ENCODE peak calls at places on chromosome 5, in four cellular contexts. D is heart left ventricle, I is GM12878, X is right lobe of liver. Z is an unnamed sample.

GRCh38 chr5:83590966-83591365 is 119.4 kb downstream of the VCAN start:
- ATAC-seq in D (no peak), I (no peak), X (no peak), Z (no peak)

GRCh38 chr5:138760448-138761110 is 7.4 kb downstream of the CTNNA1 start:
- ATAC-seq in D (peak; percentile 22), I (no peak), X (no peak), Z (no peak)

GRCh38 chr5:31408814-31409213 is 123.1 kb downstream of the DROSHA start:
- ATAC-seq in D (peak; percentile 86), I (no peak), X (no peak), Z (no peak)

GRCh38 chr5:135162661-135163265 is 128.7 kb upstream of the PITX1 start:
- ATAC-seq in D (no peak), I (no peak), X (no peak), Z (no peak)

GRCh38 chr5:127492854-127493738 is 24.3 kb upstream of the PRRC1 start:
- ATAC-seq in D (no peak), I (peak; percentile 75), X (peak; percentile 79), Z (no peak)

GRCh38 chr5:92505925-92506324 is 1075.1 kb downstream of the NR2F1-AS1 start:
- ATAC-seq in D (no peak), I (peak; percentile 53), X (peak; percentile 64), Z (no peak)

GRCh38 chr5:117803533-117803932 is 1184.8 kb downstream of the DTWD2 start:
- ATAC-seq in D (no peak), I (no peak), X (no peak), Z (no peak)

GRCh38 chr5:128566170-128566569 is 28.1 kb upstream of the FBN2 start:
- ATAC-seq in D (no peak), I (no peak), X (no peak), Z (no peak)

DNA sequence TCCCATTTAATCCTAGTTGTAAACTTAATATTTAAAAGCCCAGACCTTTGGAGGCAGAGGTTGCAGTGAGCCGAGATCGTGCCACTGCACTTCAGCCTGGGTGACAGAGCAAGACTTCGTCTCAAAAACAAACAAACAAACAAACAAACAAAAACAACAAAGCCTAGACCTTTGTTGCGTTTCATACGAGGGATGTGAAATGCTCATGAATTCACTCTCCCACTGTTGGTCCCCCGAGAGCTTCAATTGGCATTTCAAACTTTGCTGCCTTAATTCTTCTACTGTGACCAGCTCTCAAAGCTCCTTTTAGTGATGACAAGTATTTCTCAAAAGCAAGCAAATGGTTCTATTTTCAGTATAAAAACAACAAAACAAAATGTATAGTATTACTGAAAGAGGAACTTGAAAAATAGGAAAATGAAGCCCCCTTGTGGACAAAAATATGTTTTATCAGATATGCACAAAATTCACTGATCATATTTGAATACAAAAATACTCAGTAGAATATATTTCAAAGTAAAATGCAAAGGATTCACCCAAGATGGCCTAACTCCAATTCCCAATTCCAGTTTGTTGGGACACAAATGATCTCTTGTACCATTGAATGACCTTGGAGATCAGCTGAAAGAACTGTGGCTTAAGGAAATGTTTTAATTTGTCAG is 140.4 kb downstream of the ESM1 start:
- ATAC-seq in D (peak; percentile 52), I (peak; percentile 50), X (peak; percentile 65), Z (no peak)
- H3K4me3 ChIP-seq in D (peak overlapping the region; percentile 37), I (no peak overlapping the region), X (peak overlapping the region; percentile 8), Z (peak overlapping the region; percentile 27)

GRCh38 chr5:172868924-172869565 is 35.0 kb downstream of the ERGIC1 start:
- ATAC-seq in D (peak; percentile 74), I (peak; percentile 20), X (peak; percentile 82), Z (peak; percentile 83)
- TF ChIP-seq POLR2A in D (peak; percentile 45), I (no peak), X (peak; percentile 43), Z (no peak)

GRCh38 chr5:95808013-95808685 is 14.4 kb downstream of the GLRX start:
- ATAC-seq in D (no peak), I (peak; percentile 34), X (no peak), Z (no peak)

GRCh38 chr5:95812100-95812472 is 10.4 kb downstream of the GLRX start:
- ATAC-seq in D (peak; percentile 21), I (no peak), X (peak; percentile 45), Z (peak; percentile 35)

GRCh38 chr5:95810305-95811125 is 12.0 kb downstream of the GLRX start:
- ATAC-seq in D (no peak), I (no peak), X (peak; percentile 63), Z (no peak)

GRCh38 chr5:95808686-95809413 is 13.7 kb downstream of the GLRX start:
- ATAC-seq in D (peak; percentile 93), I (peak; percentile 100), X (peak; percentile 42), Z (peak; percentile 96)

DNA sequence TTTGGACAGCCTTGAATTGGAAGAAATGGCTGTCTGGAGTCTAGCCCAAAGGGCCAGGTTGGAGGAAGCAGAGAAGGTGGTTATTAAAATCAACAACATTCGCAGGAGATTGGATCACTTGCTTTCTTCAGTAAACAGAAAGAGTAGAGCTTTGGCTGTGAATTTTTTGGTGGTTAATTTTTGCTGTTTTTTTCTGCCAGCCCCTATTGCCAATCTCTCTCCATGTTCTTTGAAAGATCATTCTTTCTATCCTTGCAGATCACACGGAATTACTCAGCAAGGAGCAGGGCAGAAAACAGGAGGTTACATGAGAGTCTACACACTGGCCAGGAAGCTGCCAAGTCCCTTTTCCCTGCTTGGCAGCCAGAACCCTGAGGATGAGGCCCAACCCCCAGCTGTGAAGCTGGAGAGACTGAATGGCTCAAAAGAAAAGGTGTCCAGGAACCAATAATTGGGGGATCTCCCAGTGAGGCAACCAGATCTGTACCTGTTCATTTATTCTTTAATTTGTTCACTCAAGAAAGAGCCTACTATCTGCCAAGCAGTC is 13.0 kb downstream of the GLRX start:
- ATAC-seq in D (peak; percentile 75), I (no peak), X (peak; percentile 66), Z (peak; percentile 48)
- H3K4me3 ChIP-seq in D (no peak overlapping the region), I (no peak overlapping the region), X (no peak overlapping the region), Z (no peak overlapping the region)

DNA sequence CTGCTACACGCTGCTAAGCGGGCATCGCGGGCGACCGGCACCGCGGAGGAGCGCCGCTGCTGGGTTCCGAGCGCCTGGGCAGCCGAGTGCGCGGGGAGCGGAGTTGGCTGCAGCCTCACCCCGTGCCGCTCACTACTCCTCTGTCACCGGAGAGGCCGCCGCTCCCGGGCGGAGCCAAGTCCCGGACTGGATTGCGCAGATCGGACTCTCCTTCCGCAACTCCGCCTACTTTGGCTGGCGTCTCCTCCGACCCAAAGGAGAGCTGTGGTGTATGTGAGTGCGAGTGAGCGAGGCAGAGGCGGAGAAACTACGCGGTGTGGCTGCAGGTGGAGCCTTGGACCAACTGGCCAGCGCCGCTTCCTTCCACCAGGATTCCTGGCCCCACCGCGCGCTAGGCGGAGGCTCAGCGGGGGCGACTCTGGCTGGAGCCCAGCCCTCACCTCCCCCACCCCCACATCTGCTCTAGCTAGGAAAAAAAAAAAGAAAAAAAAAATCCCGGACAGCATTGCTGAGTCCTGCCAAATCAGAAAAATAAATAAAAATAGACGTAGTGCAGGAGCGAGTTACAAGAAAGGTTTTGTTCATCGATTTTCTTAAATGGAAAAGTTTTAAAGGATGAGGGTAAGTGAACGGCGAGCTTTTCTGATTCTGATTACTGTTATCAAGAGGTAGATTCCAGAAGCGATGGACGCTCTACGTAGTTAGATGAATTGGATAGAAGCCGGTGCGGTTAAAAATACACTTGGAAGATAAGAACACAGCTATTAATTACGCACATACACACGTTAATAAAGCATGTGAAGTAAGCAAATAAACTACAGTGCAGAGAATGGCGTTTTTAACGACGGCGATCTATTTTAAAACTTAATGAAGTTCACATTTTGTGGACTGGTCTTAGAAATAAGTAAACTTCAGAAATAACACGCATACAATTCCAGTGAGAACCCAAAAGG is at the start of gene SEMA6A:
- ATAC-seq in D (peak; percentile 91), I (peak; percentile 68), X (peak; percentile 90), Z (peak; percentile 89)
- TF ChIP-seq POLR2A in D (peak; percentile 69), I (peak; percentile 67), X (peak; percentile 62), Z (peak; percentile 46)

Z was measured in gastroesophageal sphincter.